ENCODE peak calls at places on chromosome 9, in nine cellular contexts. R is spleen; X is stomach; P is CD8-positive, alpha-beta memory T cell; U is keratinocyte; J is psoas muscle; L is endodermal cell; W is naive thymus-derived CD4-positive, alpha-beta T cell; T is mucosa of descending colon. B is an unnamed sample.

GRCh38 chr9:133352635-133353340 is 3.5 kb downstream of the SURF1 start:
- DNase-seq in R (no peak), X (no peak), P (no peak), U (no peak), J (no peak), L (no peak), W (no peak), T (no peak), B (no peak)

GRCh38 chr9:86040281-86041155 is 58.8 kb downstream of the GOLM1 start:
- DNase-seq in R (no peak), X (no peak), P (no peak), U (no peak), J (no peak), L (no peak), W (no peak), T (no peak), B (no peak)

GRCh38 chr9:124017064-124017928 is 5.7 kb downstream of the LHX2 start:
- DNase-seq in R (no peak), X (no peak), P (no peak), U (no peak), J (no peak), L (peak; percentile 74), W (no peak), T (no peak), B (no peak)

GRCh38 chr9:16689352-16689938 is 181.0 kb downstream of the BNC2 start:
- DNase-seq in R (no peak), X (peak; percentile 30), P (no peak), U (no peak), J (peak; percentile 61), L (no peak), W (no peak), T (peak; percentile 14), B (no peak)

GRCh38 chr9:124849801-124850200 is 3.5 kb upstream of the WDR38 start:
- DNase-seq in R (no peak), X (no peak), P (no peak), U (no peak), J (no peak), L (no peak), W (no peak), T (peak; percentile 64), B (no peak)

GRCh38 chr9:79796411-79796810 is 224.6 kb downstream of the TLE4 start:
- DNase-seq in R (no peak), X (no peak), P (no peak), U (no peak), J (no peak), L (no peak), W (no peak), T (no peak), B (no peak)

GRCh38 chr9:72102520-72102919 is 42.1 kb upstream of the C9orf57 start:
- DNase-seq in R (no peak), X (no peak), P (no peak), U (no peak), J (no peak), L (no peak), W (no peak), T (no peak), B (no peak)

GRCh38 chr9:35035851-35036701 is 36.3 kb downstream of the VCP start:
- DNase-seq in R (peak; percentile 85), X (peak; percentile 39), P (no peak), U (no peak), J (peak; percentile 69), L (peak; percentile 63), W (peak; percentile 35), T (peak; percentile 31), B (no peak)

GRCh38 chr9:12993432-12993831 is 218.6 kb downstream of the LURAP1L start:
- DNase-seq in R (no peak), X (no peak), P (no peak), U (no peak), J (no peak), L (no peak), W (no peak), T (no peak), B (no peak)

GRCh38 chr9:2157277-2158105 is 142.3 kb downstream of the SMARCA2 start:
- DNase-seq in R (peak; percentile 78), X (peak; percentile 33), P (no peak), U (no peak), J (peak; percentile 87), L (peak; percentile 63), W (peak; percentile 11), T (peak; percentile 30), B (no peak)
- H3K4me3 ChIP-seq in R (peak overlapping the region; percentile 19), X (peak overlapping the region; percentile 43), P (peak overlapping the region; percentile 52), U (peak overlapping the region; percentile 82), J (peak overlapping the region; percentile 72), L (peak overlapping the region; percentile 70), W (peak overlapping the region; percentile 46), T (no peak overlapping the region), B (peak overlapping the region; percentile 28)

GRCh38 chr9:136426787-136427186 is 12.9 kb downstream of the INPP5E start:
- DNase-seq in R (no peak), X (no peak), P (no peak), U (no peak), J (no peak), L (no peak), W (no peak), T (no peak), B (no peak)

GRCh38 chr9:136424750-136425362 is 14.4 kb downstream of the PMPCA start:
- DNase-seq in R (no peak), X (no peak), P (no peak), U (no peak), J (no peak), L (no peak), W (no peak), T (no peak), B (peak; percentile 47)

GRCh38 chr9:136421791-136422190 is 11.3 kb downstream of the PMPCA start:
- DNase-seq in R (no peak), X (no peak), P (no peak), U (no peak), J (no peak), L (no peak), W (no peak), T (no peak), B (no peak)

GRCh38 chr9:136422876-136423275 is 12.4 kb downstream of the PMPCA start:
- DNase-seq in R (no peak), X (no peak), P (no peak), U (no peak), J (no peak), L (no peak), W (no peak), T (no peak), B (peak; percentile 49)

GRCh38 chr9:136423432-136424146 is 13.1 kb downstream of the PMPCA start:
- DNase-seq in R (no peak), X (no peak), P (no peak), U (no peak), J (no peak), L (no peak), W (no peak), T (no peak), B (peak; percentile 54)
- H3K36me3 ChIP-seq in R (peaks cover 94% of the 10 kb centered on the region), X (peaks cover 96% of the 10 kb centered on the region), P (peaks cover 19% of the 10 kb centered on the region), U (peaks cover 29% of the 10 kb centered on the region), J (peaks cover 90% of the 10 kb centered on the region), L (peaks cover 49% of the 10 kb centered on the region), W (peaks cover 12% of the 10 kb centered on the region), T (peaks cover 3% of the 10 kb centered on the region), B (peaks cover 57% of the 10 kb centered on the region)

GRCh38 chr9:136795027-136795402 is 1.1 kb upstream of the CCDC183 start:
- DNase-seq in R (no peak), X (no peak), P (no peak), U (no peak), J (peak; percentile 70), L (no peak), W (no peak), T (no peak), B (no peak)

GRCh38 chr9:136796238-136796774 is at the start of gene CCDC183:
- DNase-seq in R (no peak), X (no peak), P (no peak), U (no peak), J (no peak), L (no peak), W (no peak), T (no peak), B (no peak)

GRCh38 chr9:136793063-136793946 is 2.2 kb downstream of the TMEM141 start:
- DNase-seq in R (no peak), X (no peak), P (no peak), U (no peak), J (no peak), L (peak; percentile 70), W (no peak), T (peak; percentile 71), B (no peak)

GRCh38 chr9:136792321-136793062 is 1.3 kb downstream of the TMEM141 start:
- DNase-seq in R (peak; percentile 86), X (no peak), P (no peak), U (no peak), J (no peak), L (peak; percentile 48), W (no peak), T (peak; percentile 69), B (no peak)

GRCh38 chr9:136794281-136795026 is 1.7 kb upstream of the CCDC183 start:
- DNase-seq in R (no peak), X (no peak), P (no peak), U (no peak), J (no peak), L (peak; percentile 39), W (no peak), T (no peak), B (no peak)
- H3K4me1 ChIP-seq in R (peaks cover 23% of the 10 kb centered on the region), X (peaks cover 42% of the 10 kb centered on the region), P (peaks cover 33% of the 10 kb centered on the region), U (peaks cover 20% of the 10 kb centered on the region), J (peaks cover 19% of the 10 kb centered on the region), L (peaks cover 26% of the 10 kb centered on the region), W (peaks cover 31% of the 10 kb centered on the region), T (peaks cover 57% of the 10 kb centered on the region), B (peaks cover 10% of the 10 kb centered on the region)

GRCh38 chr9:93059097-93059959 is 827 bp downstream of the SUSD3 start:
- DNase-seq in R (peak; percentile 89), X (peak; percentile 24), P (no peak), U (no peak), J (no peak), L (peak; percentile 65), W (no peak), T (peak; percentile 21), B (no peak)
- H3K4me3 ChIP-seq in R (peak overlapping the region; percentile 59), X (peak overlapping the region; percentile 58), P (peak overlapping the region; percentile 72), U (peak overlapping the region; percentile 36), J (peak overlapping the region; percentile 66), L (no peak overlapping the region), W (peak overlapping the region; percentile 90), T (peak overlapping the region; percentile 24), B (peak overlapping the region; percentile 28)

DNA sequence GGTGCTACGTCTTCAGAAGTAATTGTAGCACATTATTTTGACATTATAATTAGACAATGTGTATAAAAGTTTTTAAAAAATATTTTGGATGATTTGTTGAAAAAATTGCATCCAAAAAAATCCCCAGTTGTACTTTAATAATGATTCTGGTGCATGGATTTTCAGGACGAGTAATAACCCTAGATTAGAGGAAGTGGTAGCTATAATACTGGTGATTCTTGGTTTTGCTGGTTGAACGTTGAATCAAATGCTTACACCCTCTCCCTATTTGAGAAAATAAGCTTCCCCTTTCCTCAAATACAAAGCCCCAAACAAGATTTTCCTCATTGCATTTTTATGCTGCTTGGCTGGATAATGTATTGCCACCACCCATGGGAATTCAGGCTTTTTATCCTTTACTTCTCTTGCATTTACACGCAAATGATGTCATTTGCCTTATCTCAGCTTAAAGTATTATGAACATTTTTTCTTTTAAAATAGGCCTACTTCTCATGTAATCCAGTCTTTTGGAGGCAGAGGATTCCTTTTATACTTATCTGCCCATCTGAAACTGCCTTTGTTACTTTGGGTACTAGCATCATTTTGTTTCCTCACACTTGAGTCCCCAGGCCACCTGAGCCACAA is 86.3 kb downstream of the UBE2R2 start:
- DNase-seq in R (no peak), X (no peak), P (no peak), U (no peak), J (no peak), L (no peak), W (no peak), T (no peak), B (no peak)
- H3K36me3 ChIP-seq in R (peaks cover 67% of the 10 kb centered on the region), X (peaks cover 31% of the 10 kb centered on the region), P (peaks cover 9% of the 10 kb centered on the region), U (peaks cover 21% of the 10 kb centered on the region), J (peaks cover 40% of the 10 kb centered on the region), L (peaks cover 68% of the 10 kb centered on the region), W (no peaks in the 10 kb centered on the region), T (no peaks in the 10 kb centered on the region), B (peaks cover 48% of the 10 kb centered on the region)

GRCh38 chr9:127117801-127118200 is 4.6 kb downstream of the ANGPTL2 start:
- DNase-seq in R (no peak), X (no peak), P (no peak), U (no peak), J (no peak), L (no peak), W (no peak), T (no peak), B (no peak)
- H3K4me1 ChIP-seq in R (peaks cover 36% of the 10 kb centered on the region), X (peaks cover 13% of the 10 kb centered on the region), P (peaks cover 9% of the 10 kb centered on the region), U (peaks cover 12% of the 10 kb centered on the region), J (peaks cover 71% of the 10 kb centered on the region), L (peaks cover 23% of the 10 kb centered on the region), W (no peaks in the 10 kb centered on the region), T (peaks cover under 1% of the 10 kb centered on the region), B (peaks cover 5% of the 10 kb centered on the region)